ENCODE peak calls at places on chromosomes 6 and 20, in five cellular contexts. One of them, this sample, is unnamed.
A peak's percentile ranks its signal among the peaks of the same experiment; 100 is the strongest.

GRCh38 chr6:170459451-170459850 is 93.7 kb downstream of the PSMB1 start:
- DNase-seq in transverse colon: peak; percentile 53
- DNase-seq in breast epithelium: no peak
- DNase-seq in ovary: no peak
- DNase-seq in body of pancreas: no peak
- DNase-seq in this sample: no peak

GRCh38 chr20:16391003-16391402 is 182.2 kb downstream of the KIF16B start:
- DNase-seq in transverse colon: no peak
- DNase-seq in breast epithelium: no peak
- DNase-seq in ovary: no peak
- DNase-seq in body of pancreas: peak; percentile 9
- DNase-seq in this sample: no peak

GRCh38 chr20:21125072-21125848 is 622 bp upstream of the KIZ start:
- DNase-seq in transverse colon: peak; percentile 56
- DNase-seq in breast epithelium: peak; percentile 30
- DNase-seq in ovary: peak; percentile 38
- DNase-seq in body of pancreas: peak; percentile 58
- DNase-seq in this sample: peak; percentile 72

GRCh38 chr6:158023597-158023939 is 41.9 kb downstream of the SYNJ2 start:
- DNase-seq in transverse colon: no peak
- DNase-seq in breast epithelium: no peak
- DNase-seq in ovary: no peak
- DNase-seq in body of pancreas: no peak
- DNase-seq in this sample: no peak

GRCh38 chr20:54103067-54103761 is 32.8 kb upstream of the BCAS1 start:
- DNase-seq in transverse colon: peak; percentile 90
- DNase-seq in breast epithelium: no peak
- DNase-seq in ovary: peak; percentile 29
- DNase-seq in body of pancreas: peak; percentile 80
- DNase-seq in this sample: peak; percentile 85

GRCh38 chr6:112189494-112189893 is 64.9 kb downstream of the LAMA4 start:
- DNase-seq in transverse colon: no peak
- DNase-seq in breast epithelium: no peak
- DNase-seq in ovary: no peak
- DNase-seq in body of pancreas: no peak
- DNase-seq in this sample: no peak

GRCh38 chr6:149566372-149567193 is at the start of gene GINM1:
- DNase-seq in transverse colon: peak; percentile 66
- DNase-seq in breast epithelium: peak; percentile 46
- DNase-seq in ovary: peak; percentile 53
- DNase-seq in body of pancreas: peak; percentile 52
- DNase-seq in this sample: peak; percentile 57

GRCh38 chr6:80607814-80608391 is 501.4 kb downstream of the BCKDHB start:
- DNase-seq in transverse colon: no peak
- DNase-seq in breast epithelium: no peak
- DNase-seq in ovary: no peak
- DNase-seq in body of pancreas: peak; percentile 8
- DNase-seq in this sample: no peak

GRCh38 chr20:63517376-63518309 is 2.9 kb upstream of the PPDPF start:
- DNase-seq in transverse colon: no peak
- DNase-seq in breast epithelium: no peak
- DNase-seq in ovary: peak; percentile 23
- DNase-seq in body of pancreas: no peak
- DNase-seq in this sample: no peak

GRCh38 chr20:59421089-59421488 is 120.7 kb downstream of the EDN3 start:
- DNase-seq in transverse colon: no peak
- DNase-seq in breast epithelium: no peak
- DNase-seq in ovary: no peak
- DNase-seq in body of pancreas: no peak
- DNase-seq in this sample: no peak
- TF ChIP-seq POLR2A in transverse colon: no peak
- TF ChIP-seq POLR2A in breast epithelium: no peak
- TF ChIP-seq POLR2A in ovary: no peak
- TF ChIP-seq POLR2A in body of pancreas: no peak
- TF ChIP-seq POLR2A in this sample: no peak

DNA sequence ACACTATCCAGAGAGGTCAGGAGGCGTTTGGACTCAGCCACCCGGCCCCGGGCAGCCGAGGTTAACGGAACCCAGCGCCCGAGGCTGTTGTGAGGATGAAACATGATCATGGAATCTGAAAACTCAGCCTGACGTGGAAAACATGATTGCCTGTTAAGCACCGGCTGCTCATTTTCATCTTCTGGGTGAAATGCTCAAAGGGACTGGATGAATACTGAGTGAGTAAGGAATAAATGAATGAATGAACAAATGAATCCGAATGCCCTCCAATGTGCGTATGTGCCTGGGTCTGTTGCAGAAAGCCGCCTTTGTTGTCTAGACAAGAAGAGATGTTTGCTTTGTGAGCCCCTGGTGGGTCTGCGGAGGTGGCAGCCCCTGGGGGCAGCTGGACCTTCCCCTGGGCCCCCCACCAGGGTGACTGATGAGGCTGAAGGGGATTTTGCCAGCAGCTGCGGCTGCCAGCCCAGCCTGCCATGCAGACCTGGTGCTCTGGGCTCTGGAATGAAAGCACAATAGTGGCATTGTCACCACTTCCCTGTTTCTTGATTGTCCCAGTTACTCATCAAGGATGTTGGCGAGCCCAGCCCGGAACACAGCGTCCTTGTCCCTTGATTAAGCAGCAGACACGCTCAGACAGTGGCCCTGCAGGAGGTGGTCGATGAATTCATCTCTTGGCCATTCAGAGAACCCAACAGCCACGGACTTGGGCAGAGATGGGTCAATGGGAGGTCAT is 211.1 kb downstream of the ANKRD60 start:
- DNase-seq in transverse colon: peak; percentile 81
- DNase-seq in breast epithelium: peak; percentile 96
- DNase-seq in ovary: no peak
- DNase-seq in body of pancreas: peak; percentile 88
- DNase-seq in this sample: peak; percentile 94
- H3K4me1 ChIP-seq in transverse colon: peaks cover 11% of the 10 kb centered on the region
- H3K4me1 ChIP-seq in breast epithelium: peaks cover 11% of the 10 kb centered on the region
- H3K4me1 ChIP-seq in ovary: peaks cover 20% of the 10 kb centered on the region
- H3K4me1 ChIP-seq in body of pancreas: peaks cover 64% of the 10 kb centered on the region
- H3K4me1 ChIP-seq in this sample: peaks cover 31% of the 10 kb centered on the region

GRCh38 chr6:3231213-3232016 is 4.0 kb upstream of the TUBB2B start:
- DNase-seq in transverse colon: peak; percentile 84
- DNase-seq in breast epithelium: peak; percentile 65
- DNase-seq in ovary: peak; percentile 73
- DNase-seq in body of pancreas: peak; percentile 94
- DNase-seq in this sample: peak; percentile 86
- TF ChIP-seq POLR2A in transverse colon: no peak
- TF ChIP-seq POLR2A in breast epithelium: no peak
- TF ChIP-seq POLR2A in ovary: peak; percentile 15
- TF ChIP-seq POLR2A in body of pancreas: peak; percentile 60
- TF ChIP-seq POLR2A in this sample: no peak

DNA sequence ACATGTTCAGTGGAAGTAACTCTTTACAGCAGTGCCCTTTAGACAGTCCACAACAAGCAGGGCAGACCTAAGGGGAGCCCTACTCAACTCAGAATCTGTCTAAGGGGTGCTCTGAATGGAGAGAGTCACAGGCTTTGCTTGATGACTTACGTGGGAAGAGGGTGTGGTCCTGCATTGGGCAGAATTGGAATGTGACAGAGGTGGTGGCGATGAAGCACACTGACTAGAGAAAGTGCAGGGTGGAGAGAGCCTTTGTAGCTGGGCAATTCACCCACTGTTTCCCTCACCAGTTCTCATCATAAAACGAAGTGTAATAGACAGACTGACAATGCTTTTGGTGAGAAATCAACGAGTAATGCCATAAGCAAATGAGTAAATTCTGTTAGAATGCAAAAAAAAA is 11.2 kb downstream of the TP53INP2 start:
- DNase-seq in transverse colon: no peak
- DNase-seq in breast epithelium: no peak
- DNase-seq in ovary: no peak
- DNase-seq in body of pancreas: no peak
- DNase-seq in this sample: no peak
- H3K4me1 ChIP-seq in transverse colon: peaks cover 5% of the 10 kb centered on the region
- H3K4me1 ChIP-seq in breast epithelium: no peaks in the 10 kb centered on the region
- H3K4me1 ChIP-seq in ovary: peaks cover 4% of the 10 kb centered on the region
- H3K4me1 ChIP-seq in body of pancreas: peaks cover 4% of the 10 kb centered on the region
- H3K4me1 ChIP-seq in this sample: peaks cover 10% of the 10 kb centered on the region

GRCh38 chr6:31468316-31468715 is 29.6 kb upstream of the MICB start:
- DNase-seq in transverse colon: no peak
- DNase-seq in breast epithelium: no peak
- DNase-seq in ovary: no peak
- DNase-seq in body of pancreas: no peak
- DNase-seq in this sample: no peak

GRCh38 chr6:31465185-31465536 is 32.8 kb upstream of the MICB start:
- DNase-seq in transverse colon: no peak
- DNase-seq in breast epithelium: no peak
- DNase-seq in ovary: no peak
- DNase-seq in body of pancreas: no peak
- DNase-seq in this sample: no peak

GRCh38 chr6:31465718-31466117 is 32.2 kb upstream of the MICB start:
- DNase-seq in transverse colon: no peak
- DNase-seq in breast epithelium: no peak
- DNase-seq in ovary: no peak
- DNase-seq in body of pancreas: no peak
- DNase-seq in this sample: no peak

GRCh38 chr6:31466466-31466865 is 31.5 kb upstream of the MICB start:
- DNase-seq in transverse colon: no peak
- DNase-seq in breast epithelium: no peak
- DNase-seq in ovary: no peak
- DNase-seq in body of pancreas: no peak
- DNase-seq in this sample: no peak

DNA sequence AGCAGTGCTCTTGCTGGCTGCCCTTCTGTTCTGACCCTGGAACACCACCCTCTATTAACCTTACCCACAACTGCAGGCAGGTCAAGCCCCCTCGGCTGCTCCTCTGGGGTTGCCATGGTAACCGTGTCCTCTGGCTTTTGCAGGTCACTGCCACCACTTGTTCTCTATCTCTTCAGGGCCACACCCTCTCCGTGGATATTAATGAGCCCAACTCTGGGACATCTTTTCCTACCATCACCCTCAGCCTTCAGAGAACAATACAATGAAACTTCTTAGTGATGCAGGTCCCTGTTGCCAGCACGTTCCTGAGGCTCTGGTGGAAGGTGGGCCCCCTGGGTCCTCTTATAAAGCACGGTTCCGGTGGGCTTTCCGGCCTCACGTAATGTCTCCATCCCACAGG is 30.8 kb upstream of the MICB start:
- DNase-seq in transverse colon: no peak
- DNase-seq in breast epithelium: no peak
- DNase-seq in ovary: no peak
- DNase-seq in body of pancreas: no peak
- DNase-seq in this sample: no peak
- TF ChIP-seq POLR2A in transverse colon: no peak
- TF ChIP-seq POLR2A in breast epithelium: no peak
- TF ChIP-seq POLR2A in ovary: no peak
- TF ChIP-seq POLR2A in body of pancreas: no peak
- TF ChIP-seq POLR2A in this sample: no peak

GRCh38 chr6:144353871-144354314 is 68.8 kb downstream of the UTRN start:
- DNase-seq in transverse colon: no peak
- DNase-seq in breast epithelium: no peak
- DNase-seq in ovary: no peak
- DNase-seq in body of pancreas: no peak
- DNase-seq in this sample: no peak
- H3K4me1 ChIP-seq in transverse colon: peaks cover 5% of the 10 kb centered on the region
- H3K4me1 ChIP-seq in breast epithelium: peaks cover 11% of the 10 kb centered on the region
- H3K4me1 ChIP-seq in ovary: peaks cover 8% of the 10 kb centered on the region
- H3K4me1 ChIP-seq in body of pancreas: peaks cover 42% of the 10 kb centered on the region
- H3K4me1 ChIP-seq in this sample: peaks cover 7% of the 10 kb centered on the region

GRCh38 chr20:51327251-51327841 is 215.2 kb downstream of the NFATC2 start:
- DNase-seq in transverse colon: no peak
- DNase-seq in breast epithelium: no peak
- DNase-seq in ovary: no peak
- DNase-seq in body of pancreas: no peak
- DNase-seq in this sample: no peak
- TF ChIP-seq POLR2A in transverse colon: no peak
- TF ChIP-seq POLR2A in breast epithelium: no peak
- TF ChIP-seq POLR2A in ovary: no peak
- TF ChIP-seq POLR2A in body of pancreas: no peak
- TF ChIP-seq POLR2A in this sample: no peak

This sample was measured in testis.